ENCODE peak calls at places on chromosomes 16 and 17, in eight cellular contexts. A is IMR-90, C is stomach, X is uterus, W is A549, Q is body of pancreas, I is heart left ventricle, O is transverse colon. B is an unnamed sample.
A peak's percentile ranks its signal among the peaks of the same experiment; 100 is the strongest.

GRCh38 chr17:4796550-4796915 is 569 bp downstream of the PSMB6 start:
- DNase-seq in X (no peak), C (no peak), A (peak; percentile 35), I (no peak), W (peak; percentile 92), Q (no peak), O (peak; percentile 27), B (no peak)

GRCh38 chr17:73196500-73196899 is 3.6 kb downstream of the COG1 start:
- DNase-seq in I (no peak), O (peak; percentile 73), C (peak; percentile 62), A (no peak), X (no peak), W (peak; percentile 64), Q (peak; percentile 75), B (no peak)

GRCh38 chr17:688100-688989 is 26.3 kb downstream of the VPS53 start:
- DNase-seq in I (no peak), C (no peak), A (peak; percentile 41), O (peak; percentile 37), W (no peak), Q (no peak), X (no peak), B (no peak)

GRCh38 chr17:66459811-66460270 is 157.4 kb downstream of the PRKCA start:
- DNase-seq in Q (peak; percentile 34), O (peak; percentile 44), C (peak; percentile 48), I (peak; percentile 33), A (peak; percentile 99), X (peak; percentile 71), W (peak; percentile 94), B (no peak)

GRCh38 chr17:7173687-7174602 is 5.2 kb downstream of the ASGR1 start:
- DNase-seq in Q (peak; percentile 55), A (no peak), I (peak; percentile 56), O (peak; percentile 50), W (no peak), C (peak; percentile 68), X (no peak), B (no peak)

GRCh38 chr17:69654981-69655581 is 240.6 kb downstream of the MAP2K6 start:
- DNase-seq in Q (no peak), I (no peak), C (no peak), A (peak; percentile 95), O (no peak), W (no peak), X (no peak), B (no peak)

GRCh38 chr16:27199747-27200146 is 3.6 kb upstream of the KDM8 start:
- DNase-seq in O (no peak), C (no peak), A (no peak), I (no peak), Q (no peak), X (no peak), W (no peak), B (no peak)

GRCh38 chr17:58344047-58344790 is 7.8 kb downstream of the SUPT4H1 start:
- DNase-seq in X (no peak), W (no peak), A (no peak), O (peak; percentile 70), I (no peak), C (peak; percentile 53), Q (no peak), B (no peak)

GRCh38 chr16:104355-104754 is 26.3 kb downstream of the MPG start:
- DNase-seq in I (no peak), X (no peak), A (no peak), W (no peak), Q (peak; percentile 76), O (no peak), C (no peak), B (no peak)

GRCh38 chr16:102060-102855 is 24.2 kb downstream of the MPG start:
- DNase-seq in C (no peak), Q (no peak), A (peak; percentile 31), X (peak; percentile 68), W (no peak), O (no peak), I (peak; percentile 69), B (no peak)

GRCh38 chr16:104828-105374 is 26.9 kb downstream of the MPG start:
- DNase-seq in Q (no peak), I (no peak), O (no peak), A (no peak), W (no peak), C (no peak), X (no peak), B (no peak)

GRCh38 chr16:105521-105920 is 27.5 kb downstream of the MPG start:
- DNase-seq in Q (no peak), I (no peak), O (no peak), X (no peak), C (no peak), A (no peak), W (no peak), B (no peak)

DNA sequence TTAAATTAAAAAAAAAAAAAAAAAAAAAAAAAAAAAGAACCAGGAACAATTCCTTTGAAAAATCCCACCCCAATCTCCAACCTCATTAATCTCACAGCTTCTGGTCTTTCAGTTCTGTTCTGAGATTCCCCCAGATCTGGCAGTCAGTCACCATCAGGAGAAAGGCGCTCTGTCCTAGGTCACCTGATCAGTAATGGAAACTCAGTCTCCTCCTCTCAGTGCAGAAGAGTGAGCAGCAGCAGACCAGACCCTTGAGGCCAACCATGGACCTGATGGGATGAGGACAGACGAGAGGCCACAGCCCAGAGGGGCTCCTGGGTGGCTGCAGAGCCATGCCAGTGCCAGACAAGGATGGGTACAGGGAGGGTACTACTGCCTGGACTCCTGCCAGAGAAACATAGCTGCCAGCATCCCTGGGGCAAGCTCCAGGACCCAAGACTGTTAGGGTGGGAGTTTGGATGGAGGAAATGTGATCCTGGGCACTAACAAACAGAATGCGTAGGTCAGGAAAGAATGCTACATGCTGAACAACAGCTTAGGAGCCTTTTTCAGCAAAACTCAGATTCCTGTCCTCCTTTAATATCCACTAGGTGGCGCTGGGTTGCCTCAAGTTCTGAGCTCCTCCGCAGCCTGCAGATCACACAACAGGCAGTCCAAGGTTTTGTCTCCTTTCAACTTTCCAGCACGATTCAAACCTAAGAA is 28.7 kb downstream of the MPG start:
- DNase-seq in I (peak; percentile 59), A (peak; percentile 84), O (peak; percentile 46), C (peak; percentile 68), X (no peak), Q (peak; percentile 76), W (peak; percentile 71), B (no peak)
- TF ChIP-seq CTCF in I (peak; percentile 85), A (peak; percentile 88), O (peak; percentile 73), C (peak; percentile 78), X (peak; percentile 78), Q (peak; percentile 83), W (peak; percentile 85), B (peak; percentile 80)

GRCh38 chr16:55732496-55732895 is 76.7 kb downstream of the SLC6A2 start:
- DNase-seq in X (no peak), A (no peak), O (no peak), C (no peak), W (no peak), I (no peak), Q (no peak), B (no peak)

GRCh38 chr16:55735120-55735781 is 79.5 kb downstream of the SLC6A2 start:
- DNase-seq in C (no peak), I (no peak), W (no peak), O (no peak), X (no peak), A (no peak), Q (no peak), B (no peak)

GRCh38 chr16:55734665-55735064 is 78.9 kb downstream of the SLC6A2 start:
- DNase-seq in O (no peak), C (no peak), Q (no peak), W (no peak), A (no peak), I (no peak), X (no peak), B (no peak)

GRCh38 chr16:55737318-55737717 is 81.5 kb downstream of the SLC6A2 start:
- DNase-seq in A (no peak), W (no peak), X (no peak), Q (no peak), I (no peak), C (no peak), O (no peak), B (no peak)

DNA sequence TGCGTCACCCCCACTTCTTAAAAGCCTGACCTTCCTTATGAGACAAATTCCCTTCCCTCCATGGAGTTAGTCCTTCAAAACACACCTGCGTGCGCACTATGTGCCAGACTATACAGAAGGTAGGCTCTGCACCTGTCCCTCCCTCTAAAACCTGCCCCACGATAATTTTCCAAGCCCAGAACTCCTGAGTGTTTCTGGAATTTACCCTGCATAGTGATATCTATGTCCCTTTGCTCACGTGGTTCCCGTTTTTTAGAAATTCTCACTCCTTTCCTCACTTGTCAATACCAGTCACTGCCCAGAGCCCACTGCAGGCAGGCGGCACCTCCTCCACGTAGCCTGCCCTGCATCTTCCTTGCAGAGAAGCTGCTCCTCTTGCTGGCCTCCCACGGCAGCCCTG is 82.2 kb downstream of the SLC6A2 start:
- DNase-seq in X (no peak), C (no peak), W (no peak), I (no peak), O (no peak), A (no peak), Q (no peak), B (no peak)
- H3K4me1 ChIP-seq in X (no peaks in the 10 kb centered on the region), C (no peaks in the 10 kb centered on the region), W (peaks cover 5% of the 10 kb centered on the region), I (no peaks in the 10 kb centered on the region), O (no peaks in the 10 kb centered on the region), A (no peaks in the 10 kb centered on the region), Q (no peaks in the 10 kb centered on the region), B (no peaks in the 10 kb centered on the region)

DNA sequence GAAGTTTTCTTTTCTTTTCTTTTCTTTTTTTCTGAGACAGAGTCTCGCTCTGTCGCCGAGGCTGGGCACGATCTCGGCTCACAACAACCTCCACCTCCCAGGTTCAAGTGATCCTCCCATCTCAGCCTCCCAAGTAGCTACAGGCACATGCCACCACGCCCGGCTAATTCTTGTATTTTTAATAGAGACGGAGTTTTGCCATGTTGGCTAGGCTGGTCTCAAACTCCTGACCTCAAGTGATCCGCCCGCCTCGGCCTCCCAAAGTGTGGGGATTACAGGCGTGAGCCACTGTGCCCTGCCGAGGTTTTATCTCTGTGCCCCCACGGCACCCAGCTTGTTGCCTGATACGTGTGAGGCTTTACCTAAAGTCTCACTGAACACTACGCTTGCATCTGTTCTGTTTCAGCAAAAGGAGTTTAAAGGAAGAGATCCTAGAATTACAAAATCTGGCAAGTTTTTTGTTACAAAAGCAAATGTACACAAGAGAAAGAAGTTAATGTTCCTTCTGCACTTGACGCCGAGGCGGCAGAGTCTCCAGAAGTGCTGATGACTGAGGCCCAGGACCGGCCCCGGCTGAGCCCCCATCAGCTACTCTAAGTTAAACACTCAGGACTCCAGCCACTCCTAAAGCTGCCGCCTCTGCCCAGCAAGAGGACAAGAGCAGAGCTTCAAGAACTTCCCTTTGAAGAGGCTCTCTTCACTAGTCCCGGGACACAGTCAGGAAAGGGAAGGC is 9.2 kb downstream of the ABCA3 start:
- DNase-seq in X (no peak), I (no peak), C (no peak), A (no peak), Q (no peak), O (no peak), W (no peak), B (no peak)
- TF ChIP-seq POLR2A in X (no peak), I (no peak), C (no peak), A (no peak), Q (no peak), O (no peak), W (no peak), B (no peak)

DNA sequence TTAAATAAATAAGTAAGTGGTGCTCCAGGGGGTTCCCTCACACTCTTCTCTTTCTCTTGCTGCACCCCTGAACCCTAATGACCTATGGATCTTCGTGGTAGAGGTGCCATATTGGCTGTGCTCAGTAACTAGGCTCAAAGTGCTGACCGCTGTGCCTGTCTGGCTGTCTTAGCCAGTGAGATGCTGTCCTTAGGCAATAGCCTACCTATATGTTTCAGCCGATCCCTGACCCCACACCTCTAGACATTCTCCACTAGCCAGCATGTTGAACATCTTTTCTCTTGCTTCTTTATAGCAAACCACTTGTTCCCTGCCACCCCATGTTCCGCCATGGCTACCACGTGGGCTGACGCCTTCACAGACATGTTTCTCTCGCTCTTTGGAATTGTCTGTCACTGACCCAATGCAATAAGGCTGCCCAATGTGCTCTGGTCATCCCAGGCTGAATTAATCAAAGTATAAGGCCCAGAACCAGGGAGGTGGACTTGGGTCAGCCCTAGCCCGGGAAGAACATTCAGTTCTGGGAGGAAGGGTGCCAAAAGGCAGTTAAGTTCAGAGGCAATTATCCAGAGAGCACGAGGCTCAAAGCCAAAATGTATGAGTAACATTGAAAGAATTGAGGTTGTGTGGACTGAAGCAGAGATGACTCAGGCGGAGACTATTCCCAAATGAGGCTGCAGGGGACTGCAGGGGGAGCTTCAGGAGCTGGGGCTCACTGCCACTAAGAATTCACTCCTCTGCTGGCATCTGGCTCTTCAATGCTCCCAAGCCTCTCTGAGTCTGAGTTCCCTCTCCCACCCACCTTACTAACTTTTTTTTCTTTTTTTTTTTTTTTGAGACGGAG is 28.7 kb upstream of the TNRC6A start:
- DNase-seq in O (peak; percentile 60), W (peak; percentile 89), C (peak; percentile 46), Q (peak; percentile 85), A (peak; percentile 98), X (peak; percentile 83), I (peak; percentile 75), B (peak; percentile 66)
- TF ChIP-seq CTCF in O (peak; percentile 31), W (peak; percentile 32), C (no peak), Q (peak; percentile 53), A (peak; percentile 51), X (peak; percentile 17), I (peak; percentile 24), B (no peak)

B was measured in breast epithelium.